ENCODE peak calls at places on chromosomes 3 and 15, in five cellular contexts. K, I, O, N and Y are unnamed samples.

GRCh38 chr15:70033529-70034140 is 64.1 kb downstream of the TLE3 start:
- DNase-seq in K (peak; percentile 15), I (peak; percentile 32), O (no peak), N (no peak), Y (peak; percentile 88)

GRCh38 chr15:53288542-53288941 is 470.9 kb downstream of the WDR72 start:
- DNase-seq in I (no peak), K (no peak), N (no peak), O (no peak), Y (no peak)

GRCh38 chr15:66820474-66821258 is 118.6 kb downstream of the SMAD6 start:
- DNase-seq in O (no peak), N (no peak), I (no peak), K (no peak), Y (no peak)

GRCh38 chr15:43927203-43927602 is 100.4 kb downstream of the WDR76 start:
- DNase-seq in O (no peak), N (no peak), I (no peak), K (no peak), Y (no peak)

GRCh38 chr15:67108122-67108871 is 42.9 kb downstream of the SMAD3 start:
- DNase-seq in N (peak; percentile 56), K (no peak), I (no peak), O (no peak), Y (no peak)

GRCh38 chr3:11154036-11154952 is at the start of gene HRH1:
- DNase-seq in I (no peak), N (peak; percentile 23), K (no peak), O (no peak), Y (no peak)

GRCh38 chr3:57706462-57706861 is 13.6 kb upstream of the DENND6A start:
- DNase-seq in I (no peak), O (no peak), K (no peak), N (peak; percentile 97), Y (no peak)

GRCh38 chr3:71585126-71585525 is 1.6 kb upstream of the FOXP1 start:
- DNase-seq in N (no peak), I (no peak), O (peak; percentile 60), K (no peak), Y (no peak)

GRCh38 chr3:181176610-181177009 is 187.1 kb upstream of the DNAJC19 start:
- DNase-seq in N (peak; percentile 15), I (no peak), K (peak; percentile 70), O (peak; percentile 14), Y (peak; percentile 10)